ENCODE peak calls at places on chromosomes 7 and 10, in four cellular contexts. F is Peyer's patch, O is uterus, W is ovary. Y is an unnamed sample. For H3K4me1, the result is how much of the 10 kb centered on the place peaks cover.

GRCh38 chr7:129721139-129721538 is 109.6 kb downstream of the NRF1 start:
- DNase-seq in F (no peak), O (no peak), W (no peak), Y (no peak)

GRCh38 chr7:47183896-47184629 is 397.8 kb downstream of the TNS3 start:
- DNase-seq in F (no peak), O (peak), W (no peak), Y (no peak)

GRCh38 chr10:72753760-72754231 is 61.9 kb downstream of the MCU start:
- DNase-seq in F (no peak), O (no peak), W (no peak), Y (no peak)

GRCh38 chr7:36749282-36749960 is 25.1 kb upstream of the AOAH start:
- DNase-seq in F (no peak), O (no peak), W (no peak), Y (no peak)

GRCh38 chr7:158816271-158816670 is 13.0 kb downstream of the ESYT2 start:
- DNase-seq in F (no peak), O (no peak), W (no peak), Y (no peak)

GRCh38 chr10:7666253-7667023 is at the start of gene ITIH5:
- DNase-seq in F (no peak), O (peak), W (peak), Y (no peak)

GRCh38 chr10:23069019-23069665 is 26.2 kb upstream of the MSRB2 start:
- DNase-seq in F (no peak), O (no peak), W (no peak), Y (no peak)

GRCh38 chr10:786666-787512 is 97.4 kb upstream of the DIP2C start:
- DNase-seq in F (no peak), O (no peak), W (peak), Y (no peak)

GRCh38 chr10:35016009-35016408 is 74.1 kb downstream of the CUL2 start:
- DNase-seq in F (no peak), O (no peak), W (no peak), Y (no peak)

GRCh38 chr10:48430402-48430993 is 124.0 kb downstream of the MAPK8 start:
- DNase-seq in F (no peak), O (no peak), W (no peak), Y (no peak)

GRCh38 chr7:88005191-88005590 is 71.1 kb downstream of the ADAM22 start:
- DNase-seq in F (no peak), O (no peak), W (no peak), Y (no peak)

GRCh38 chr10:126111562-126111961 is 215.2 kb downstream of the FANK1 start:
- DNase-seq in F (no peak), O (no peak), W (no peak), Y (no peak)

GRCh38 chr7:4241791-4242190 is 440.3 kb upstream of the FOXK1 start:
- DNase-seq in F (no peak), O (no peak), W (no peak), Y (no peak)

GRCh38 chr7:24920702-24921679 is 59.0 kb downstream of the OSBPL3 start:
- DNase-seq in F (no peak), O (no peak), W (no peak), Y (no peak)

GRCh38 chr7:53252539-53252938 is 217.1 kb downstream of the POM121L12 start:
- DNase-seq in F (no peak), O (no peak), W (no peak), Y (no peak)

GRCh38 chr7:7176421-7177043 is 5.8 kb upstream of the C1GALT1 start:
- DNase-seq in F (no peak), O (no peak), W (no peak), Y (no peak)

GRCh38 chr7:74355091-74355490 is 65.9 kb downstream of the CLIP2 start:
- DNase-seq in F (no peak), O (no peak), W (no peak), Y (no peak)

GRCh38 chr10:132350391-132350790 is 18.4 kb downstream of the LRRC27 start:
- DNase-seq in F (no peak), O (no peak), W (peak), Y (no peak)

GRCh38 chr7:28144266-28144665 is 36.3 kb downstream of the JAZF1 start:
- DNase-seq in F (no peak), O (no peak), W (no peak), Y (no peak)

GRCh38 chr10:114024876-114025609 is 18.6 kb upstream of the ADRB1 start:
- DNase-seq in F (no peak), O (no peak), W (no peak), Y (peak)

GRCh38 chr10:110657968-110658691 is 14.0 kb downstream of the RBM20 start:
- DNase-seq in F (no peak), O (no peak), W (no peak), Y (no peak)

GRCh38 chr10:45425628-45426563 is 51.9 kb downstream of the ALOX5 start:
- DNase-seq in F (no peak), O (no peak), W (no peak), Y (no peak)

GRCh38 chr7:17523813-17524741 is 225.6 kb downstream of the AHR start:
- DNase-seq in F (no peak), O (no peak), W (no peak), Y (no peak)

GRCh38 chr7:43582503-43583423 is at the start of gene STK17A:
- DNase-seq in F (peak), O (peak), W (peak), Y (peak)

GRCh38 chr10:100887761-100888296 is 24.9 kb upstream of the SLF2 start:
- DNase-seq in F (no peak), O (no peak), W (no peak), Y (no peak)

GRCh38 chr10:100888957-100889356 is 23.8 kb upstream of the SLF2 start:
- DNase-seq in F (no peak), O (no peak), W (no peak), Y (no peak)

GRCh38 chr10:100889546-100889945 is 23.2 kb upstream of the SLF2 start:
- DNase-seq in F (no peak), O (no peak), W (no peak), Y (no peak)

GRCh38 chr10:100890696-100891271 is 22.0 kb upstream of the SLF2 start:
- DNase-seq in F (peak), O (no peak), W (no peak), Y (no peak)

GRCh38 chr10:100890141-100890695 is 22.5 kb upstream of the SLF2 start:
- DNase-seq in F (no peak), O (no peak), W (no peak), Y (no peak)
- H3K27ac ChIP-seq in F (no peak), O (peak), W (no peak), Y (no peak)

GRCh38 chr7:31540786-31541185 is 26.9 kb downstream of the ITPRID1 start:
- DNase-seq in F (no peak), O (no peak), W (no peak), Y (no peak)
- H3K4me1 ChIP-seq in F (under half), O (under half), W (under half), Y (under half)

DNA sequence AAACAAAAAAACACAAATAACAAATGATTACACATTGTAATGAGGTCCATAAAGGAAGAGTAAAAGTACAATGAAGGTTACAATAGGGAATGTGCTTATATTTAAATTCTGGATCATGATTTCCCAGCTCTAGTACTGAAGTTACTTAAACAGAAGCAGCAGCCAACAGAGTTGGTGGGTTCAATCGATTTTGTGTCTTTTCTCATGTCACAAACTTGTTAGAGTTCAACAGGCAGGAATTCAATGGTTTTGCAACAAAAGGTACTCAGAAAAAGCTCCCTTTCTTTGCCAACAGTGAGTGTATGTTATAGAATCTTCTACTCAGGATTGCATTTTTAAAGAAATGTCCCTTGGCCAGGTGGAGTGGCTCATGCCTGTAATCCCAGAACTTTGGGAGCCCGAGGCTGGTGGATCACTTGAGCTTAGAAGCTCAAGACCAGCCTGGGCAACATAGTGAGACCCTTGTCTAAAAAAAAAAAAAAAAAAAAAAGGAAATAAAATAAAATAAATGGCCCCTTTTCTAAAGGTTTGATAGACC is 29.6 kb upstream of the IL6 start:
- DNase-seq in F (no peak), O (no peak), W (no peak), Y (no peak)
- H3K27ac ChIP-seq in F (no peak), O (no peak), W (no peak), Y (no peak)

GRCh38 chr10:100912609-100913469 is at the start of gene SLF2:
- DNase-seq in F (peak), O (peak), W (peak), Y (peak)
- H3K4me1 ChIP-seq in F (under half), O (under half), W (under half), Y (under half)

GRCh38 chr7:151272410-151272809 is 23.9 kb upstream of the SMARCD3 start:
- DNase-seq in F (no peak), O (peak), W (no peak), Y (no peak)
- H3K27ac ChIP-seq in F (peak), O (no peak), W (no peak), Y (no peak)

DNA sequence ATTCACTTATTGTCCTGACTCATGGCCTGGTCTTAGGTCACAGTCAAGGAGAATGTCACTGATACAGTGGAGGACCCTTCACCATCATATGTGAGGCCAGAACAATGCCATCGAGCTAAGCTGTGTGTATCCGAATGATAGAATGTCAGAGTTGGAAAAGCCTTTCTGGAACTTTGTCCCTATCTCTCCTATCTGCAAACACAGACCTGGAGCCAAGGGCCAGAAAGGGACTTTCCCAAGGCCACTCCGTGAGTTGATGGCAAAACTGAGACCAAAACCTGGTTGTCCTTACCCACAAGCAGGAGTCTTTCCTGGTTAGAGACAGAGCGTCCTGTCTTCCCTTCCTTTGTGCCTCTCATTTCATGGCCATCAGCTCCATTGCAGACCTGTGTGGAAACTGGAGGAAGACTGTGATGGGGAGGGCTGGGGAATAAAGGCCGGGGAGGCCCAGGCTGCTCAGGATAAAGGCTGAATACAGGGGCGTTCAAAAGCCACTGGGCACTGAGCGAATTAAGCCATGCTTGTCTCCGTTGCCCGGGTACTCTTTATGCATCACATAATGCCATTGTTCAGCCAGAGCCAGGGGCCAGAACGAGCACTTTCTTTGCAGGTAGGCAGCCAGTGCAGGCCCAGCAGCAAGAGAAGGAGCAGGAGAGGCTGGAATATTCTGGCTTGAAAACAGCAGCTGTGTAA is 142.8 kb downstream of the RPS24 start:
- DNase-seq in F (no peak), O (no peak), W (no peak), Y (no peak)
- H3K4me1 ChIP-seq in F (under half), O (under half), W (under half), Y (under half)

GRCh38 chr7:142637240-142637639 is 112.0 kb upstream of the PRSS1 start:
- DNase-seq in F (no peak), O (no peak), W (no peak), Y (peak)
- H3K27ac ChIP-seq in F (no peak), O (no peak), W (no peak), Y (peak)

GRCh38 chr10:24237801-24238390 is 29.0 kb downstream of the KIAA1217 start:
- DNase-seq in F (no peak), O (no peak), W (no peak), Y (no peak)
- H3K4me1 ChIP-seq in F (under half), O (under half), W (under half), Y (under half)

DNA sequence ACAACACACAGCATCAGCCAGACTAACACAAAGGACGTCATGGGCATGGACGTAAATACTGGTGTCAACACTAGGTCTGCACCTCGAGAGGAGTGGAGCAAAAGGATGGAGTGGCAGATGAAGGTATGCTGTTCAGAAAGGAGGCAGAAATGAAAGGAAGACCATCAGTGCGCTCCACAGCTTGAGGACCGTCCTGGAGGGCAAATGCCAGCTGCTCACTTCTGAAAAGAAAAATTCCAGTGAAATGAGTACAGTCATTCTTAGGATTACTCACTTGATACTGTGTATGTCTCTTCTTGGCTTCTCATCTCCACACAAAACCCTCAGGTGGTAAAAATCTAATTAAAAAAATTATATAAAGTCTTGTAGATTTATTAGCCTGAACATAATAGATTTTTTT is 44.8 kb downstream of the EGFR start:
- DNase-seq in F (no peak), O (no peak), W (no peak), Y (no peak)
- H3K27ac ChIP-seq in F (no peak), O (peak), W (no peak), Y (no peak)

Y was measured in naive thymus-derived CD4-positive, alpha-beta T cell.